ENCODE peak calls at places on chromosome 4, in four cellular contexts. Y is H7, X is ovary, C is NCI-H1436. E is an unnamed sample.

GRCh38 chr4:42655921-42656735 is 777 bp downstream of the ATP8A1 start:
- DNase-seq in C (no peak), Y (peak; percentile 49), X (no peak), E (peak; percentile 46)

GRCh38 chr4:146243141-146243882 is 29.0 kb downstream of the REELD1 start:
- DNase-seq in Y (peak; percentile 93), X (peak; percentile 30), C (no peak), E (peak; percentile 58)

GRCh38 chr4:304987-305680 is at the start of gene ZNF732:
- DNase-seq in Y (peak; percentile 85), X (peak; percentile 29), C (no peak), E (peak; percentile 99)

GRCh38 chr4:56958111-56958517 is 19.3 kb downstream of the NOA1 start:
- DNase-seq in C (peak; percentile 52), X (peak; percentile 69), Y (no peak), E (no peak)

GRCh38 chr4:25215506-25215905 is 18.3 kb upstream of the PI4K2B start:
- DNase-seq in Y (no peak), X (no peak), C (no peak), E (peak; percentile 73)

GRCh38 chr4:76339364-76339763 is 32.8 kb downstream of the STBD1 start:
- DNase-seq in X (no peak), C (no peak), Y (no peak), E (no peak)

GRCh38 chr4:3291969-3292570 is 751 bp upstream of the RGS12 start:
- DNase-seq in C (no peak), X (peak; percentile 71), Y (peak; percentile 86), E (peak; percentile 42)

GRCh38 chr4:2354760-2355159 is 63.7 kb downstream of the ZFYVE28 start:
- DNase-seq in C (no peak), Y (no peak), X (no peak), E (no peak)

GRCh38 chr4:109833756-109834155 is 6.0 kb downstream of the RRH start:
- DNase-seq in X (no peak), C (no peak), Y (no peak), E (no peak)

GRCh38 chr4:1062419-1062818 is 50.9 kb downstream of the RNF212 start:
- DNase-seq in X (no peak), Y (no peak), C (no peak), E (no peak)

GRCh38 chr4:17024430-17024829 is 126.0 kb upstream of the LDB2 start:
- DNase-seq in X (no peak), Y (no peak), C (no peak), E (no peak)

GRCh38 chr4:73856518-73856917 is 3.4 kb downstream of the PF4V1 start:
- DNase-seq in X (no peak), Y (no peak), C (no peak), E (no peak)

GRCh38 chr4:52799813-52800212 is 48.6 kb upstream of the ERVMER34-1 start:
- DNase-seq in Y (no peak), C (no peak), X (no peak), E (peak; percentile 32)

GRCh38 chr4:36111180-36111579 is 133.1 kb downstream of the ARAP2 start:
- DNase-seq in X (no peak), Y (no peak), C (no peak), E (no peak)

GRCh38 chr4:24472514-24473308 is 111.6 kb downstream of the DHX15 start:
- DNase-seq in Y (peak; percentile 95), X (peak; percentile 88), C (peak; percentile 66), E (peak; percentile 94)

GRCh38 chr4:168021666-168022065 is 70.7 kb upstream of the ANXA10 start:
- DNase-seq in X (no peak), C (no peak), Y (no peak), E (no peak)

GRCh38 chr4:158259955-158260575 is 49.8 kb downstream of the TMEM144 start:
- DNase-seq in X (no peak), C (no peak), Y (no peak), E (peak; percentile 14)

GRCh38 chr4:80113615-80114014 is 40.6 kb upstream of the ANTXR2 start:
- DNase-seq in C (no peak), X (no peak), Y (no peak), E (no peak)

GRCh38 chr4:27049101-27049829 is 188.6 kb downstream of the STIM2 start:
- DNase-seq in X (no peak), Y (no peak), C (no peak), E (no peak)

GRCh38 chr4:140152015-140152703 is 1.8 kb downstream of the MAML3 start:
- DNase-seq in C (peak; percentile 84), Y (peak; percentile 92), X (peak; percentile 85), E (peak; percentile 71)

GRCh38 chr4:146957252-146957651 is 11.6 kb upstream of the TTC29 start:
- DNase-seq in X (no peak), Y (no peak), C (no peak), E (no peak)

GRCh38 chr4:152485726-152486276 is 50.1 kb downstream of the FBXW7 start:
- DNase-seq in Y (no peak), C (no peak), X (no peak), E (no peak)

GRCh38 chr4:97720869-97721432 is 422.3 kb downstream of the STPG2 start:
- DNase-seq in X (no peak), C (peak; percentile 14), Y (no peak), E (peak; percentile 35)

GRCh38 chr4:95981591-95981990 is 141.7 kb downstream of the PDHA2 start:
- DNase-seq in X (no peak), C (no peak), Y (no peak), E (no peak)

GRCh38 chr4:91502365-91502764 is 801.4 kb upstream of the GRID2 start:
- DNase-seq in C (peak; percentile 20), Y (peak; percentile 35), X (no peak), E (peak; percentile 76)

GRCh38 chr4:20305976-20306375 is 54.3 kb downstream of the SLIT2 start:
- DNase-seq in X (no peak), C (no peak), Y (no peak), E (no peak)

GRCh38 chr4:182155806-182156205 is 87.4 kb upstream of the TENM3 start:
- DNase-seq in X (no peak), Y (no peak), C (no peak), E (no peak)

GRCh38 chr4:170589597-170590191 is 499.9 kb upstream of the AADAT start:
- DNase-seq in Y (peak; percentile 2), X (no peak), C (peak; percentile 30), E (peak; percentile 56)

GRCh38 chr4:11507920-11508319 is 79.2 kb upstream of the HS3ST1 start:
- DNase-seq in C (no peak), X (no peak), Y (no peak), E (no peak)

GRCh38 chr4:73945140-73945539 is 36.7 kb downstream of the PF4 start:
- DNase-seq in X (no peak), C (no peak), Y (no peak), E (no peak)

E was measured in mesendoderm.